ENCODE peak calls at places on chromosome 5, in six cellular contexts. One of them, this sample, is unnamed.

GRCh38 chr5:103582364-103582763 is 19.8 kb upstream of the NUDT12 start:
- DNase-seq in ecto neural progenitor cell: no peak
- DNase-seq in cardiac muscle cell: peak
- DNase-seq in iPS DF 6.9: no peak
- DNase-seq in SW480: peak
- DNase-seq in cardiac fibroblast: peak
- DNase-seq in this sample: peak

GRCh38 chr5:32482193-32482592 is 37.7 kb upstream of the ZFR start:
- DNase-seq in iPS DF 6.9: no peak
- DNase-seq in cardiac muscle cell: no peak
- DNase-seq in ecto neural progenitor cell: no peak
- DNase-seq in SW480: no peak
- DNase-seq in cardiac fibroblast: no peak
- DNase-seq in this sample: no peak

GRCh38 chr5:138702827-138703194 is 50.4 kb upstream of the CTNNA1 start:
- DNase-seq in cardiac fibroblast: no peak
- DNase-seq in ecto neural progenitor cell: no peak
- DNase-seq in iPS DF 6.9: no peak
- DNase-seq in cardiac muscle cell: no peak
- DNase-seq in SW480: no peak
- DNase-seq in this sample: no peak

GRCh38 chr5:77798448-77798847 is 22.3 kb upstream of the TBCA start:
- DNase-seq in SW480: no peak
- DNase-seq in ecto neural progenitor cell: no peak
- DNase-seq in cardiac muscle cell: no peak
- DNase-seq in cardiac fibroblast: no peak
- DNase-seq in iPS DF 6.9: no peak
- DNase-seq in this sample: no peak

GRCh38 chr5:129271309-129271708 is 176.8 kb downstream of the ISOC1 start:
- DNase-seq in SW480: peak
- DNase-seq in ecto neural progenitor cell: no peak
- DNase-seq in cardiac muscle cell: peak
- DNase-seq in iPS DF 6.9: peak
- DNase-seq in cardiac fibroblast: peak
- DNase-seq in this sample: peak

GRCh38 chr5:111550282-111551020 is 38.1 kb upstream of the STARD4 start:
- DNase-seq in ecto neural progenitor cell: peak
- DNase-seq in iPS DF 6.9: peak
- DNase-seq in SW480: peak
- DNase-seq in cardiac muscle cell: peak
- DNase-seq in cardiac fibroblast: peak
- DNase-seq in this sample: peak

GRCh38 chr5:102747386-102748166 is 7.5 kb upstream of the PAM start:
- DNase-seq in cardiac fibroblast: no peak
- DNase-seq in cardiac muscle cell: no peak
- DNase-seq in SW480: no peak
- DNase-seq in iPS DF 6.9: no peak
- DNase-seq in ecto neural progenitor cell: no peak
- DNase-seq in this sample: no peak

GRCh38 chr5:100827481-100827889 is 75.6 kb downstream of the ST8SIA4 start:
- DNase-seq in ecto neural progenitor cell: no peak
- DNase-seq in cardiac muscle cell: no peak
- DNase-seq in iPS DF 6.9: no peak
- DNase-seq in SW480: peak
- DNase-seq in cardiac fibroblast: peak
- DNase-seq in this sample: peak

GRCh38 chr5:73312146-73312871 is 136.3 kb downstream of the FOXD1 start:
- DNase-seq in SW480: peak
- DNase-seq in cardiac muscle cell: peak
- DNase-seq in ecto neural progenitor cell: no peak
- DNase-seq in cardiac fibroblast: peak
- DNase-seq in iPS DF 6.9: no peak
- DNase-seq in this sample: peak